ENCODE peak calls at places on chromosomes 16 and 17, in five cellular contexts. C, E, J, U and N are unnamed samples.

GRCh38 chr17:15194859-15195277 is 70.3 kb downstream of the PMP22 start:
- DNase-seq in C (no peak), E (no peak), J (no peak), U (no peak), N (peak)

GRCh38 chr16:22898131-22898530 is 84.2 kb downstream of the HS3ST2 start:
- DNase-seq in C (no peak), E (no peak), J (no peak), U (no peak), N (no peak)

GRCh38 chr17:9021158-9021984 is at the start of gene NTN1:
- DNase-seq in C (peak), E (no peak), J (peak), U (peak), N (peak)

GRCh38 chr17:48439875-48440505 is 10.0 kb upstream of the SKAP1 start:
- DNase-seq in C (no peak), E (peak), J (peak), U (no peak), N (no peak)

GRCh38 chr16:85485379-85485778 is 127.7 kb upstream of the GSE1 start:
- DNase-seq in C (no peak), E (no peak), J (no peak), U (no peak), N (no peak)

GRCh38 chr17:73096866-73097265 is 4.4 kb upstream of the SLC39A11 start:
- DNase-seq in C (no peak), E (no peak), J (no peak), U (no peak), N (no peak)

GRCh38 chr16:69494993-69495392 is 70.6 kb downstream of the CYB5B start:
- DNase-seq in C (no peak), E (no peak), J (no peak), U (no peak), N (no peak)

GRCh38 chr17:58329035-58329807 is 626 bp upstream of the TSPOAP1 start:
- DNase-seq in C (no peak), E (peak), J (no peak), U (peak), N (no peak)

GRCh38 chr16:53282975-53283946 is 151.0 kb upstream of the RBL2 start:
- DNase-seq in C (no peak), E (peak), J (no peak), U (no peak), N (peak)

GRCh38 chr17:27657620-27658019 is 26.6 kb downstream of the LGALS9 start:
- DNase-seq in C (no peak), E (no peak), J (no peak), U (no peak), N (no peak)

GRCh38 chr16:88530051-88530857 is 39.9 kb upstream of the ZC3H18 start:
- DNase-seq in C (no peak), E (no peak), J (no peak), U (no peak), N (no peak)

GRCh38 chr17:74598346-74599022 is 6.4 kb upstream of the CD300LD start:
- DNase-seq in C (no peak), E (no peak), J (no peak), U (no peak), N (no peak)

GRCh38 chr17:75753193-75753513 is 11.8 kb downstream of the GALK1 start:
- DNase-seq in C (no peak), E (no peak), J (no peak), U (no peak), N (no peak)

GRCh38 chr16:48810803-48811453 is 200.9 kb upstream of the N4BP1 start:
- DNase-seq in C (no peak), E (no peak), J (no peak), U (no peak), N (no peak)

GRCh38 chr16:88633684-88634140 is 4.7 kb upstream of the IL17C start:
- DNase-seq in C (no peak), E (no peak), J (peak), U (no peak), N (no peak)

GRCh38 chr17:17876959-17877547 is 40.3 kb upstream of the SREBF1 start:
- DNase-seq in C (no peak), E (no peak), J (no peak), U (peak), N (no peak)

GRCh38 chr17:80175411-80175810 is 5.6 kb downstream of the CARD14 start:
- DNase-seq in C (no peak), E (no peak), J (no peak), U (no peak), N (no peak)

GRCh38 chr17:80101946-80102706 is 745 bp downstream of the GAA start:
- DNase-seq in C (no peak), E (no peak), J (no peak), U (no peak), N (no peak)

GRCh38 chr17:8162997-8163977 is 539 bp upstream of the VAMP2 start:
- DNase-seq in C (no peak), E (no peak), J (no peak), U (peak), N (no peak)

GRCh38 chr17:50840311-50840851 is 5.0 kb downstream of the WFIKKN2 start:
- DNase-seq in C (no peak), E (no peak), J (no peak), U (no peak), N (no peak)

GRCh38 chr17:21218101-21218500 is 4.1 kb upstream of the TMEM11 start:
- DNase-seq in C (no peak), E (no peak), J (no peak), U (no peak), N (no peak)

GRCh38 chr17:34305606-34306005 is 13.6 kb upstream of the CCL8 start:
- DNase-seq in C (no peak), E (no peak), J (no peak), U (no peak), N (no peak)

GRCh38 chr17:2123467-2124251 is 68.8 kb downstream of the HIC1 start:
- DNase-seq in C (no peak), E (no peak), J (no peak), U (no peak), N (peak)

GRCh38 chr17:68355093-68355492 is 63.8 kb downstream of the ARSG start:
- DNase-seq in C (no peak), E (no peak), J (no peak), U (no peak), N (no peak)

GRCh38 chr16:71859751-71860521 is 14.2 kb downstream of the ATXN1L start:
- DNase-seq in C (no peak), E (no peak), J (no peak), U (no peak), N (no peak)

GRCh38 chr17:35242158-35242804 is 591 bp upstream of the SLFN5 start:
- DNase-seq in C (peak), E (peak), J (peak), U (peak), N (peak)